ENCODE peak calls at places on chromosomes 5 and 9, in five cellular contexts. A, C, X, N and R are unnamed samples.

GRCh38 chr5:135085133-135085935 is 51.3 kb upstream of the PITX1 start:
- DNase-seq in X (no peak), C (no peak), N (no peak), A (peak; percentile 46), R (no peak)

GRCh38 chr5:117590944-117591343 is 1016.3 kb upstream of the SEMA6A start:
- DNase-seq in A (no peak), C (no peak), X (no peak), N (no peak), R (peak; percentile 13)

GRCh38 chr5:39224196-39224754 is 4.9 kb upstream of the FYB1 start:
- DNase-seq in C (peak; percentile 77), A (no peak), N (peak; percentile 82), X (no peak), R (no peak)

GRCh38 chr5:158434749-158435148 is 575.8 kb upstream of the CLINT1 start:
- DNase-seq in A (no peak), N (no peak), C (no peak), X (no peak), R (no peak)

GRCh38 chr9:77980622-77981021 is 51.0 kb downstream of the GNAQ start:
- DNase-seq in C (no peak), X (no peak), N (no peak), A (no peak), R (no peak)

GRCh38 chr5:96781031-96781733 is 26.6 kb downstream of the ERAP1 start:
- DNase-seq in N (no peak), X (no peak), C (no peak), A (no peak), R (no peak)

GRCh38 chr5:53679261-53679660 is 118.8 kb downstream of the NDUFS4 start:
- DNase-seq in A (no peak), X (no peak), C (no peak), N (no peak), R (no peak)

GRCh38 chr9:100575765-100576368 is 2.0 kb upstream of the CAVIN4 start:
- DNase-seq in C (no peak), A (no peak), N (no peak), X (no peak), R (no peak)

GRCh38 chr5:53512539-53512938 is 32.1 kb downstream of the FST start:
- DNase-seq in A (no peak), X (no peak), C (no peak), N (no peak), R (no peak)

GRCh38 chr9:23551171-23551795 is 274.8 kb downstream of the ELAVL2 start:
- DNase-seq in X (no peak), C (no peak), N (no peak), A (no peak), R (no peak)

GRCh38 chr9:9003184-9003583 is 1203.6 kb upstream of the DMAC1 start:
- DNase-seq in A (no peak), X (no peak), N (no peak), C (no peak), R (peak; percentile 1)

GRCh38 chr5:151122828-151123227 is 34.8 kb downstream of the ANXA6 start:
- DNase-seq in A (no peak), C (no peak), X (no peak), N (no peak), R (no peak)

GRCh38 chr5:14036947-14037346 is 92.5 kb upstream of the DNAH5 start:
- DNase-seq in C (no peak), A (peak; percentile 22), N (no peak), X (no peak), R (no peak)

GRCh38 chr5:52853573-52854163 is 66.0 kb downstream of the ITGA1 start:
- DNase-seq in C (no peak), N (no peak), X (no peak), A (no peak), R (peak; percentile 10)

GRCh38 chr9:96453625-96454024 is 3.7 kb downstream of the HABP4 start:
- DNase-seq in C (no peak), N (no peak), X (no peak), A (peak; percentile 75), R (peak; percentile 57)

GRCh38 chr5:97019435-97020117 is 83.7 kb downstream of the LNPEP start:
- DNase-seq in N (no peak), A (no peak), X (no peak), C (no peak), R (no peak)

GRCh38 chr5:148523139-148523538 is 131.2 kb downstream of the HTR4 start:
- DNase-seq in X (no peak), N (no peak), A (no peak), C (no peak), R (no peak)

GRCh38 chr5:23026252-23027170 is 173.4 kb upstream of the CDH12 start:
- DNase-seq in X (no peak), A (no peak), N (no peak), C (no peak), R (no peak)

GRCh38 chr5:41834506-41834905 is 35.7 kb downstream of the OXCT1 start:
- DNase-seq in X (no peak), C (no peak), A (no peak), N (no peak), R (no peak)

GRCh38 chr5:152514827-152515397 is 109.8 kb upstream of the NMUR2 start:
- DNase-seq in C (peak; percentile 17), X (no peak), A (peak; percentile 10), N (no peak), R (peak; percentile 27)

GRCh38 chr5:115600771-115601170 is 1.5 kb downstream of the TICAM2 start:
- DNase-seq in C (no peak), X (no peak), N (no peak), A (no peak), R (no peak)

GRCh38 chr5:177232358-177232757 is 71.2 kb downstream of the RAB24 start:
- DNase-seq in A (no peak), X (no peak), N (no peak), C (no peak), R (no peak)

GRCh38 chr9:109730228-109730627 is 49.8 kb upstream of the PALM2AKAP2 start:
- DNase-seq in A (no peak), N (peak; percentile 47), C (no peak), X (no peak), R (no peak)

GRCh38 chr5:132491368-132492364 is 1.1 kb upstream of the IRF1 start:
- DNase-seq in C (no peak), A (no peak), N (peak; percentile 48), X (peak; percentile 47), R (no peak)

GRCh38 chr5:177980776-177981175 is 15.3 kb downstream of the PROP1 start:
- DNase-seq in N (no peak), C (no peak), A (no peak), X (peak; percentile 29), R (no peak)

GRCh38 chr9:120914953-120915352 is 11.6 kb downstream of the TRAF1 start:
- DNase-seq in N (no peak), X (no peak), A (no peak), C (no peak), R (no peak)

GRCh38 chr5:137015540-137016116 is 483.5 kb downstream of the SPOCK1 start:
- DNase-seq in N (no peak), A (no peak), X (no peak), C (no peak), R (no peak)

DNA sequence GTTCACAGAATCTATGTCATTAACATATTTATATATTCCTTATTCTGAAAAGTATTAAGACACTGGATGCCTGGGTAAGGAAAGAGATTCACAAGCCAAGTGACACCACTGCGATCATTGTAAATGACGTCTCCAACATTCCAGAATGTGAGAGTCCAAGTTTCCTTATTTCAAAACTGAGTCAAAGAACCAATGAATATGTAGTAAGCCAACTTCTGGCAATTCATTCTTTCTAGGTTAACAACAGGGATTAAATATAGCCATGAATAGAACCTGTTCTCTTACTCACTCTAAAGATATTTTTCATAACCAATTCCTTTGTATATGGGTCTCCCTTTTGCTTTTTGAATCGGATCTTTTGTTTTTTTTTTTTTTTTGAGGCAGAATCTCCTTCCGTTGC is 18.1 kb downstream of the RAI14 start:
- DNase-seq in X (no peak), N (no peak), C (no peak), A (no peak), R (no peak)
- TF ChIP-seq EP300 in X (no peak), N (no peak), C (no peak), A (no peak), R (no peak)

GRCh38 chr5:1394881-1395860 is 50.1 kb downstream of the SLC6A3 start:
- DNase-seq in N (no peak), A (no peak), X (no peak), C (no peak), R (no peak)
- TF ChIP-seq EP300 in N (no peak), A (no peak), X (no peak), C (no peak), R (no peak)

GRCh38 chr5:172558076-172558990 is 82.7 kb upstream of the NEURL1B start:
- DNase-seq in N (no peak), C (no peak), A (no peak), X (no peak), R (no peak)

GRCh38 chr5:172556262-172556661 is 84.8 kb upstream of the NEURL1B start:
- DNase-seq in X (no peak), C (no peak), N (no peak), A (no peak), R (no peak)

GRCh38 chr5:172554562-172554961 is 86.5 kb upstream of the NEURL1B start:
- DNase-seq in A (no peak), N (peak; percentile 45), C (no peak), X (no peak), R (no peak)

GRCh38 chr5:172559004-172559932 is 81.8 kb upstream of the NEURL1B start:
- DNase-seq in A (no peak), N (peak; percentile 59), C (no peak), X (peak; percentile 85), R (no peak)

DNA sequence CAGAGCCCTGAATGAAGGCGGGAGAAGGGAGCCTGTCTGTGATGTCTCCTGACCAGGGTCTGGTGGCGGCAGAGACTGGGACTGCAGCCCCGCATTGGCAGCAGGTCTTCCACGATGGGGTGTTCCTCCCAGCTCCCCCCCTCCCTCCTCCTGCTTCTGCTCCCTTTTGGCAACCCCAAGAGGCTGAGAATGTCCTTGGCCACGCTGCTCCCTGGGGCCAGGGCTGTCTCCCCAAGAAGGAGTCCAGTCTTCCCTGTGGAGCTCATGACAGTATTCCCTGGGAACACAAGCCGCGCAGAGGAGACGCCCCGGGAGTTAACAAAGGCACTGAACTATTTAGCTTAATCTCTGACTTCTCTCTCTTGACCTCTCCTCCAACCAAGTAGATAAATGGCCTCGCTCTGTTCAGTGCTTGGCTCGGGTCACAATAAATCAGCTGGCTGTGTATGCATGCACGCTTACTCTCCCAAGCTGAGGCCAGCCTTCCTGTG is 84.0 kb upstream of the NEURL1B start:
- DNase-seq in X (peak; percentile 71), N (peak; percentile 47), C (no peak), A (no peak), R (no peak)
- TF ChIP-seq EP300 in X (no peak), N (no peak), C (no peak), A (no peak), R (no peak)

DNA sequence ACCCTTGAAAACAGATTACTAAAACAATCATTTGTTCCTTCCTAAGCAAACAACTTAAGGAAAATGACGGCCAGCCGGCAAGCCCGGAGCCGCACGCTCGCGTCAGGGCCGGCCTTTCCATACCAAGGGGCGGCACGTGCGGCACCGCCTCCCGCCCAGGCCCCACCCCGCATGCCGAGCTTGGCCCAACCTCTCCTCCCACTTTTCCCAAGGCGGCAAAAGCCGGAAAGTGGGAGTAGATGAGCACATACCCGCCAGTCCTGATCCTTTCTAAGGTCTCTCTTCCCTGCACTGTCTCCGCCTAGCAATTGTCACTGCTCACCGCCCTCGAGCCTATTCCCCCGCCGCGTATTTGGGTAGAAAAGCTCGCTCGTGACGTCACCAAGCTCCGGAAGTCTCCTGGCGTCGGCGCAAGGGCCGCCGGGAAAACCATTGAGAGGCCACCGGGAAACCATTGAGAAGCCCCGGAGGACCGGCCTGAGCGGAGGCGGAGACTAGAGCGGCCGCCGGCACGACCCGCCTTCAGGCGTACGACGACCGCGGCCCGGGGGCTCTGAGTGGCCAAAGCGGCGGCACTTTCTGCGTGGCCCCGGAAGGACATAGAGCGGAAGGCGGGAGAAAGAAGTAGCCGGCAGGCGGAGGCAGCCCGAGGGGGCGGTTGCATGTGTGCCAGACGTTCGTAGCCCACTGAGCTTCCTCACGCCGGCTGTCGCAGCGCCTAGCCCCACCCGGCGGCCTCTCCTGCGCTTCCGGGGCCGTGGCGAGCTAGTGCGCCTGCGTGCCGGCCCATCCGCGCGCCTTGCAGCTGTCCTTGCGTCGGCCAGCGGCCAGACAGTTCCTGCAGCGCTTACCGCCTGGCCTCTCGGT is at the start of the genes NCBP1 and TSTD2:
- DNase-seq in X (peak; percentile 96), C (peak; percentile 94), A (peak; percentile 91), N (peak; percentile 97), R (peak; percentile 94)
- TF ChIP-seq EP300 in X (peak; percentile 12), C (peak; percentile 24), A (no peak), N (no peak), R (no peak)